ENCODE peak calls at places on chromosomes 16 and 17, in four cellular contexts. N, L, D and H are unnamed samples.

GRCh38 chr17:62800580-62800979 is 7.5 kb downstream of the MARCHF10 start:
- DNase-seq in N (peak; percentile 71), L (no peak), D (no peak), H (no peak)

GRCh38 chr17:39084558-39084957 is 66.9 kb downstream of the PLXDC1 start:
- DNase-seq in N (no peak), D (no peak), L (no peak), H (no peak)

GRCh38 chr17:10050597-10051101 is 145.6 kb upstream of the RCVRN start:
- DNase-seq in L (peak; percentile 34), D (no peak), N (no peak), H (no peak)

GRCh38 chr17:17403899-17404576 is 72.8 kb upstream of the MED9 start:
- DNase-seq in L (no peak), D (peak; percentile 45), N (no peak), H (no peak)

GRCh38 chr17:74840989-74841666 is 18.6 kb downstream of the GRIN2C start:
- DNase-seq in D (peak; percentile 30), L (no peak), N (peak; percentile 92), H (no peak)

GRCh38 chr16:2226918-2227317 is 3.5 kb downstream of the E4F1 start:
- DNase-seq in L (no peak), D (no peak), N (no peak), H (no peak)

GRCh38 chr17:10429416-10430045 is 7.8 kb upstream of the MYH8 start:
- DNase-seq in D (no peak), L (no peak), N (no peak), H (no peak)

GRCh38 chr16:8762254-8762653 is 35.2 kb downstream of the TMEM186 start:
- DNase-seq in D (no peak), L (no peak), N (no peak), H (no peak)

GRCh38 chr17:2885751-2886150 is 89.5 kb downstream of the RAP1GAP2 start:
- DNase-seq in D (no peak), L (no peak), N (no peak), H (no peak)

GRCh38 chr17:4003131-4003500 is 38.9 kb upstream of the ATP2A3 start:
- DNase-seq in N (peak; percentile 84), L (no peak), D (no peak), H (no peak)

GRCh38 chr17:41772218-41772585 is 14.3 kb downstream of the JUP start:
- DNase-seq in L (no peak), D (peak; percentile 90), N (peak; percentile 94), H (no peak)

GRCh38 chr17:34110315-34110714 is 144.8 kb upstream of the CCL2 start:
- DNase-seq in N (peak; percentile 70), L (no peak), D (no peak), H (no peak)

GRCh38 chr17:72618018-72618509 is 474.4 kb downstream of the SLC39A11 start:
- DNase-seq in N (no peak), L (no peak), D (peak; percentile 94), H (no peak)

GRCh38 chr17:259341-259976 is 78.0 kb upstream of the DOC2B start:
- DNase-seq in D (no peak), N (peak; percentile 75), L (no peak), H (no peak)

GRCh38 chr16:28264656-28265055 is 27.7 kb upstream of the SBK1 start:
- DNase-seq in N (no peak), D (peak; percentile 44), L (no peak), H (no peak)

GRCh38 chr17:72387487-72387886 is 266.7 kb downstream of the SOX9 start:
- DNase-seq in N (no peak), D (no peak), L (peak; percentile 84), H (no peak)

GRCh38 chr16:53744449-53744848 is 40.5 kb downstream of the FTO start:
- DNase-seq in L (no peak), N (no peak), D (no peak), H (no peak)

GRCh38 chr17:3665834-3666233 is 2.5 kb downstream of the TAX1BP3 start:
- DNase-seq in D (no peak), N (no peak), L (no peak), H (no peak)

GRCh38 chr16:71410146-71410545 is 31.7 kb downstream of the TLE7 start:
- DNase-seq in N (no peak), D (no peak), L (no peak), H (no peak)

GRCh38 chr16:76634847-76635697 is 357.9 kb downstream of the CNTNAP4 start:
- DNase-seq in L (no peak), D (no peak), N (no peak), H (no peak)

GRCh38 chr16:47069841-47070584 is 73.7 kb downstream of the NETO2 start:
- DNase-seq in N (peak; percentile 79), L (no peak), D (no peak), H (no peak)

GRCh38 chr17:7914771-7915610 is 1.1 kb downstream of the RNF227 start:
- DNase-seq in N (no peak), D (peak; percentile 29), L (no peak), H (no peak)

GRCh38 chr17:64005734-64006167 is 7.6 kb downstream of the PRR29 start:
- DNase-seq in L (no peak), D (peak; percentile 33), N (peak; percentile 87), H (no peak)

GRCh38 chr17:57708401-57708800 is 36.7 kb downstream of the CCDC182 start:
- DNase-seq in N (no peak), L (no peak), D (no peak), H (no peak)

GRCh38 chr17:1966274-1967086 is 58.7 kb downstream of the RTN4RL1 start:
- DNase-seq in D (no peak), L (no peak), N (no peak), H (no peak)

GRCh38 chr16:83533193-83533592 is 274.6 kb upstream of the HSBP1 start:
- DNase-seq in N (no peak), D (no peak), L (no peak), H (no peak)

GRCh38 chr16:12083625-12084024 is 107.1 kb downstream of the SNX29 start:
- DNase-seq in D (no peak), N (peak; percentile 50), L (no peak), H (no peak)

GRCh38 chr16:54331241-54332002 is 44.8 kb upstream of the IRX3 start:
- DNase-seq in L (no peak), N (no peak), D (no peak), H (no peak)

GRCh38 chr16:54363760-54364159 is 77.2 kb upstream of the IRX3 start:
- DNase-seq in N (no peak), D (no peak), L (no peak), H (no peak)

GRCh38 chr16:6884002-6884401 is 448.6 kb upstream of the RBFOX1 start:
- DNase-seq in L (no peak), N (no peak), D (no peak), H (no peak)

GRCh38 chr17:50853781-50854180 is 12.4 kb downstream of the TOB1 start:
- DNase-seq in D (no peak), N (no peak), L (no peak), H (no peak)

GRCh38 chr17:79607941-79608728 is 2.7 kb downstream of the RBFOX3 start:
- DNase-seq in L (no peak), D (peak; percentile 20), N (no peak), H (no peak)

GRCh38 chr17:76542984-76543383 is 3.1 kb downstream of the PRCD start:
- DNase-seq in N (no peak), L (no peak), D (no peak), H (no peak)
- TF ChIP-seq CTCF in N (no peak), L (no peak), D (no peak), H (no peak)

DNA sequence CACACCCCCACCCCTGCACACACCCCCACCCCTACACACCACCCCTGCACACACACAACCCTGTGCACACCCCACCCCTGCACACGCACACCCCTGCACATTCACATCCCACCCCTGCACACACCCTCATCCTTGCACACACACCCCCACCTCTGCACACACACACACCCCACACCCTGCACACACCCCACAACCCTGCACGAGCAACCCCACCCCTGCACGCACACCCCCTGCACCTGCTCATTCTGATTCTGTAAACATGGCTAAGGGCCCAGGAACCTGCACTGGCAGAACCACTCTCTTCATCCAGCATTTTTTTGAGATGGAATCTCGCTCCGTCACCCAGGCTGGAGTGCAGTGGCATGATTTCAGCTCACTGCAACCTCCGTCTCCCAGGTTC is 18.1 kb downstream of the CHMP1A start:
- DNase-seq in L (no peak), D (no peak), N (no peak), H (no peak)
- H3K4me3 ChIP-seq in L (no peak overlapping the region), D (no peak overlapping the region), N (no peak overlapping the region), H (no peak overlapping the region)

GRCh38 chr16:81427245-81427644 is 17.4 kb upstream of the CMIP start:
- DNase-seq in D (no peak), L (no peak), N (no peak), H (no peak)
- TF ChIP-seq CTCF in D (no peak), L (no peak), N (no peak), H (no peak)

DNA sequence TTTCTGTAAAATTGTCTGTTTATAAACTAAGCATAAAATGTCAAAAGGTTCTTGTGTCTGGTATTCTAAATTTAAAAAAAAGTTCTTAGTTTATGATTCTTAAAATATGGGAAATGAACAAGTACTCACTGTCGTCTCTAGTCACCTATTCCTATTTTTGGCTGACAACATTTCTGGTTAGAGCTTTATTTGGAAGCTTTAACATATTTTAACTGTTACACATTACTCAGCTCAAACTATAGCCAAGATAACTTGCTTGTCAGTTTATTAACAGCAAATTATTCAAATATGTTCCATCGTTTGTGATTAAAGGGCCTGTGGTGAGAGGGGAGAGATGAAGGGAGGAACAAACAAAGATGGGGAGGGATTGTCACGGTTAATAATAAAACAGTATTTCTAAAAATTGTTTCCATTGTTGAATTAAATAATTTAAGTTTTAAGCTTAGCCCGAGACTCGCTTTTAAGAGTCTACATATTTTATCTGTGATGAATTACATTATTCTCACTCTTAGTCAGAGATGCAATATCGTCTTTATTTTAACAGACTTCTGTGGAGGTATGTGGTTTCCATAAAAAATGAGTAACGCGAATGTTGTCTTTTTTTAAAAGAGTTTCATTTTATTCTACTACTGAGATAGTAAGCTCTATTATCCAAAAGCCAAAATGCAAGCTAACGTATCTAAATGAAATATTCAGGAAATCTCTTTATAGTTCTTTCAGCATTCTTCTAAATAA is 321.9 kb upstream of the PMFBP1 start:
- DNase-seq in N (no peak), L (peak; percentile 2), D (no peak), H (no peak)
- H3K4me3 ChIP-seq in N (no peak overlapping the region), L (peak overlapping the region; percentile 11), D (no peak overlapping the region), H (peak overlapping the region; percentile 43)

DNA sequence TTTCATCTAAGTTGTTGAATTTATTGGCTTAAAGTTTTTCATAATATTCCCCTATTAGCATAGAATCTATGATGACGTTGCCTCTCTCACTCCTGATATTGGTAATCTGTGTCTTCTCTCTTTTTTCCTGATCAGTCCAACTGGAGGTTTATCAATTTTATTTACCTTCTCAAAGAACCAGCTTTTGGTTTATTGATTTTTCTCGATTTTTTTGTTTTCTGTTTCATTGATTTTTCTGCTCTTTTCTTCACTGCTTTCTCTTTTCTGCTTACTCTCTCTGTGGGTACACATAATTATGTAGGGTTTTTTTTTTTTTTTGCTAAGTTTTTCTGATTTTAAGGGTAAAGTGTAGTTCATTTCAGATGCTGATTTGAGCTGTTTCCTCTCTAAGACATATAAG is 29.7 kb downstream of the MRTFB start:
- DNase-seq in N (no peak), L (no peak), D (no peak), H (no peak)
- TF ChIP-seq CTCF in N (no peak), L (no peak), D (no peak), H (no peak)